ENCODE peak calls at places on chromosomes 3 and 15, in eight cellular contexts. J is lung; U is cardiac muscle cell; V is CD8-positive, alpha-beta memory T cell; G is Peyer's patch; W is transverse colon; I is Panc1; R is right cardiac atrium. K is an unnamed sample. For H3K4me1 and H3K9me3, the result is how much of the 10 kb centered on the place peaks cover.

GRCh38 chr3:31364188-31364587 is 168.5 kb upstream of the STT3B start:
- DNase-seq in J (no peak), U (no peak), V (no peak), G (no peak), W (no peak), I (no peak), R (no peak), K (no peak)

GRCh38 chr3:155232605-155233004 is 60.9 kb downstream of the STRIT1 start:
- DNase-seq in J (peak), U (no peak), V (no peak), G (no peak), W (peak), I (no peak), R (peak), K (no peak)

GRCh38 chr3:131349946-131350347 is 31.6 kb upstream of the NUDT16 start:
- DNase-seq in J (no peak), U (peak), V (no peak), G (no peak), W (no peak), I (no peak), R (no peak), K (no peak)

GRCh38 chr3:49673131-49673714 is 928 bp upstream of the APEH start:
- DNase-seq in J (no peak), U (peak), V (peak), G (no peak), W (peak), I (no peak), R (no peak), K (no peak)

GRCh38 chr3:25782938-25783660 is at the start of gene NGLY1:
- DNase-seq in J (peak), U (peak), V (peak), G (peak), W (peak), I (no peak), R (peak), K (peak)

GRCh38 chr3:47010050-47010712 is 30.7 kb downstream of the NBEAL2 start:
- DNase-seq in J (no peak), U (no peak), V (no peak), G (no peak), W (peak), I (no peak), R (peak), K (no peak)

GRCh38 chr3:67819447-67819846 is 165.0 kb upstream of the SUCLG2 start:
- DNase-seq in J (no peak), U (peak), V (no peak), G (no peak), W (no peak), I (no peak), R (no peak), K (peak)

GRCh38 chr3:78565712-78566111 is 1202.1 kb downstream of the ROBO1 start:
- DNase-seq in J (no peak), U (no peak), V (no peak), G (no peak), W (no peak), I (no peak), R (no peak), K (no peak)

GRCh38 chr3:33962383-33962782 is 164.0 kb downstream of the PDCD6IP start:
- DNase-seq in J (no peak), U (no peak), V (no peak), G (no peak), W (no peak), I (no peak), R (no peak), K (no peak)

GRCh38 chr3:124752051-124752450 is 21.8 kb downstream of the UMPS start:
- DNase-seq in J (no peak), U (no peak), V (no peak), G (no peak), W (no peak), I (no peak), R (no peak), K (no peak)

GRCh38 chr3:114221165-114221880 is 16.1 kb downstream of the ZNF80 start:
- DNase-seq in J (no peak), U (no peak), V (peak), G (no peak), W (peak), I (no peak), R (no peak), K (peak)

GRCh38 chr15:82680200-82681102 is 29.2 kb downstream of the AP3B2 start:
- DNase-seq in J (peak), U (peak), V (peak), G (peak), W (peak), I (no peak), R (peak), K (peak)

GRCh38 chr15:64596701-64597468 is 136.5 kb downstream of the ZNF609 start:
- DNase-seq in J (peak), U (peak), V (no peak), G (no peak), W (no peak), I (no peak), R (no peak), K (peak)

GRCh38 chr3:188929138-188929537 is 242.6 kb upstream of the TPRG1 start:
- DNase-seq in J (no peak), U (peak), V (no peak), G (no peak), W (no peak), I (no peak), R (no peak), K (no peak)

GRCh38 chr3:36904641-36905040 is 40.2 kb downstream of the TRANK1 start:
- DNase-seq in J (no peak), U (peak), V (no peak), G (no peak), W (no peak), I (no peak), R (no peak), K (no peak)

GRCh38 chr15:48537277-48538113 is 108.0 kb downstream of the FBN1 start:
- DNase-seq in J (no peak), U (no peak), V (no peak), G (no peak), W (no peak), I (no peak), R (peak), K (no peak)

GRCh38 chr3:150779402-150779858 is 16.5 kb upstream of the SIAH2 start:
- DNase-seq in J (no peak), U (no peak), V (no peak), G (no peak), W (no peak), I (no peak), R (no peak), K (no peak)

GRCh38 chr15:96273317-96274086 is 57.0 kb upstream of the NR2F2 start:
- DNase-seq in J (no peak), U (peak), V (no peak), G (no peak), W (no peak), I (peak), R (no peak), K (no peak)

GRCh38 chr3:187828571-187829452 is 83.5 kb upstream of the BCL6 start:
- DNase-seq in J (no peak), U (no peak), V (no peak), G (no peak), W (no peak), I (no peak), R (no peak), K (no peak)

GRCh38 chr15:78933187-78934062 is 11.4 kb downstream of the CTSH start:
- DNase-seq in J (no peak), U (no peak), V (no peak), G (no peak), W (no peak), I (no peak), R (no peak), K (no peak)

GRCh38 chr3:89173546-89173945 is 66.1 kb downstream of the EPHA3 start:
- DNase-seq in J (no peak), U (no peak), V (no peak), G (no peak), W (no peak), I (no peak), R (no peak), K (no peak)

GRCh38 chr3:193310914-193311723 is 67.4 kb downstream of the ATP13A5 start:
- DNase-seq in J (no peak), U (peak), V (no peak), G (no peak), W (no peak), I (no peak), R (no peak), K (no peak)

GRCh38 chr3:42802876-42803799 is 1.2 kb downstream of the HIGD1A start:
- DNase-seq in J (no peak), U (no peak), V (no peak), G (no peak), W (no peak), I (no peak), R (no peak), K (no peak)

GRCh38 chr3:148880681-148881080 is 15.6 kb downstream of the CPA3 start:
- DNase-seq in J (no peak), U (peak), V (no peak), G (no peak), W (no peak), I (no peak), R (no peak), K (no peak)

GRCh38 chr3:172150896-172151295 is 111.5 kb downstream of the FNDC3B start:
- DNase-seq in J (no peak), U (no peak), V (no peak), G (no peak), W (no peak), I (no peak), R (no peak), K (no peak)
- H3K4me1 ChIP-seq in J (under half), U (half or more), V (under half), G (under half), W (under half), I (half or more), R (under half), K (under half)

DNA sequence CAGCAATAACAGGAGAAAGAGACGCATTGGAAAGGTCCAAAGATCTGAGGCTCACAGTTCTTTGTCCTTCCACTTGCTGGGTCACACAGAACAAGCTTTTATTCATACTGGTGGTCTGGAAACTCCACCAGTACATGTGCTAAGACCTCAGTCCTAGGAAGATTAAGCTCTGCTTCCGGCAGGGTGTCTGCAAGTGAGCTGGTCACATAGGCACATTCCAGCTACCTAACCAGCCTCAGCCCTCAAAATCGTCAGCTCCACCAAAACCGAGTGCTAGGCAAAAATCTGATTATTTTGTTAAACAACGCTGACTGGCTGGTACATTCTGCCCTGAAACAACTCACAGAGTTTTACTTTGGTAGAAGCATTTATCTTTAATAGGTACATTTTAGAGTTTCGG is 2.2 kb downstream of the ZBED2 start:
- DNase-seq in J (no peak), U (no peak), V (no peak), G (no peak), W (no peak), I (no peak), R (no peak), K (no peak)
- H3K4me3 ChIP-seq in J (no peak), U (no peak), V (no peak), G (no peak), W (no peak), I (no peak), R (no peak), K (peak)

DNA sequence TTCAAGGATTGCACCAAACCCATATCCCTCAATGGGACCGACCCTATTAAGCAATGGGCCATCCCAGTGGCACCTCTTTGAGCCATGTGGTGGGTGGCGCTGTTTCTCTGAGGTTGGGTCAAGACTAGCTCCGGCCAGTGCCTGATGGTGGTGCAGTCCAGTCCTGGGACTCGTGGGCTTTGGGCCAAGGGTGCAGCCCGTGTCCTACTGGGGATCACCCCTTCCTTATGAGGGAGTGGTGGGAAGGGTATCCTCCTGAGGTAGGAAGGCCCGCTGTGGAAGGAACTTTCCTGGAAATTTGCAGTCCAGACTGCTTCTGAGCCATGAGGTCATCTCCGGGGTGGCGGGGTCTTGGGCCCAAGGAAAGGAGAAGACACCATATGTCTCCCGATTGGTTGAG is 231.6 kb downstream of the SNRPN start:
- DNase-seq in J (no peak), U (no peak), V (no peak), G (no peak), W (no peak), I (no peak), R (no peak), K (no peak)
- H3K9me3 ChIP-seq in J (half or more), U (under half), V (under half), G (under half), W (under half), I (under half), R (under half), K (half or more)

GRCh38 chr3:66397745-66398144 is 103.1 kb downstream of the LRIG1 start:
- DNase-seq in J (no peak), U (no peak), V (no peak), G (no peak), W (peak), I (no peak), R (no peak), K (no peak)

GRCh38 chr3:66395635-66396034 is 105.2 kb downstream of the LRIG1 start:
- DNase-seq in J (no peak), U (no peak), V (no peak), G (no peak), W (no peak), I (no peak), R (no peak), K (no peak)

GRCh38 chr3:66396161-66396760 is 104.6 kb downstream of the LRIG1 start:
- DNase-seq in J (no peak), U (no peak), V (no peak), G (no peak), W (no peak), I (no peak), R (no peak), K (no peak)

GRCh38 chr3:66398228-66399025 is 102.4 kb downstream of the LRIG1 start:
- DNase-seq in J (no peak), U (no peak), V (no peak), G (no peak), W (no peak), I (no peak), R (no peak), K (no peak)

GRCh38 chr3:66396888-66397287 is 103.9 kb downstream of the LRIG1 start:
- DNase-seq in J (no peak), U (no peak), V (no peak), G (no peak), W (no peak), I (no peak), R (no peak), K (no peak)
- H3K4me1 ChIP-seq in J (under half), U (under half), V (under half), G (under half), W (under half), I (under half), R (under half), K (under half)

GRCh38 chr15:74789171-74789627 is 7.3 kb downstream of the CSK start:
- DNase-seq in J (no peak), U (no peak), V (peak), G (peak), W (peak), I (no peak), R (peak), K (no peak)
- H3K4me3 ChIP-seq in J (no peak), U (no peak), V (peak), G (peak), W (no peak), I (no peak), R (no peak), K (peak)

GRCh38 chr3:136708339-136708985 is 43.7 kb downstream of the STAG1 start:
- DNase-seq in J (no peak), U (no peak), V (no peak), G (no peak), W (no peak), I (no peak), R (no peak), K (no peak)

GRCh38 chr3:136698361-136698760 is 53.8 kb downstream of the STAG1 start:
- DNase-seq in J (no peak), U (no peak), V (no peak), G (no peak), W (no peak), I (no peak), R (no peak), K (no peak)

GRCh38 chr3:136699271-136699828 is 52.8 kb downstream of the STAG1 start:
- DNase-seq in J (no peak), U (no peak), V (no peak), G (no peak), W (no peak), I (no peak), R (no peak), K (no peak)

GRCh38 chr3:136703429-136703828 is 48.7 kb downstream of the STAG1 start:
- DNase-seq in J (no peak), U (no peak), V (no peak), G (no peak), W (no peak), I (no peak), R (no peak), K (no peak)
- H3K9me3 ChIP-seq in J (under half), U (under half), V (under half), G (under half), W (under half), I (under half), R (under half), K (under half)

GRCh38 chr3:24686764-24687163 is 192.1 kb upstream of the THRB start:
- DNase-seq in J (no peak), U (no peak), V (no peak), G (no peak), W (no peak), I (no peak), R (no peak), K (no peak)

GRCh38 chr3:24689353-24689752 is 194.7 kb upstream of the THRB start:
- DNase-seq in J (no peak), U (no peak), V (no peak), G (no peak), W (no peak), I (no peak), R (no peak), K (no peak)

GRCh38 chr3:24687646-24688045 is 193.0 kb upstream of the THRB start:
- DNase-seq in J (no peak), U (no peak), V (no peak), G (no peak), W (no peak), I (no peak), R (peak), K (no peak)

GRCh38 chr3:24690777-24691176 is 196.1 kb upstream of the THRB start:
- DNase-seq in J (no peak), U (no peak), V (no peak), G (no peak), W (no peak), I (no peak), R (no peak), K (no peak)

GRCh38 chr3:24688446-24689148 is 193.9 kb upstream of the THRB start:
- DNase-seq in J (no peak), U (no peak), V (no peak), G (no peak), W (no peak), I (no peak), R (no peak), K (no peak)
- H3K4me1 ChIP-seq in J (under half), U (under half), V (under half), G (under half), W (under half), I (under half), R (under half), K (under half)

GRCh38 chr15:101675015-101675414 is 22.8 kb upstream of the TM2D3 start:
- DNase-seq in J (no peak), U (no peak), V (no peak), G (no peak), W (no peak), I (no peak), R (no peak), K (no peak)
- H3K4me3 ChIP-seq in J (no peak), U (no peak), V (no peak), G (no peak), W (no peak), I (no peak), R (no peak), K (no peak)

DNA sequence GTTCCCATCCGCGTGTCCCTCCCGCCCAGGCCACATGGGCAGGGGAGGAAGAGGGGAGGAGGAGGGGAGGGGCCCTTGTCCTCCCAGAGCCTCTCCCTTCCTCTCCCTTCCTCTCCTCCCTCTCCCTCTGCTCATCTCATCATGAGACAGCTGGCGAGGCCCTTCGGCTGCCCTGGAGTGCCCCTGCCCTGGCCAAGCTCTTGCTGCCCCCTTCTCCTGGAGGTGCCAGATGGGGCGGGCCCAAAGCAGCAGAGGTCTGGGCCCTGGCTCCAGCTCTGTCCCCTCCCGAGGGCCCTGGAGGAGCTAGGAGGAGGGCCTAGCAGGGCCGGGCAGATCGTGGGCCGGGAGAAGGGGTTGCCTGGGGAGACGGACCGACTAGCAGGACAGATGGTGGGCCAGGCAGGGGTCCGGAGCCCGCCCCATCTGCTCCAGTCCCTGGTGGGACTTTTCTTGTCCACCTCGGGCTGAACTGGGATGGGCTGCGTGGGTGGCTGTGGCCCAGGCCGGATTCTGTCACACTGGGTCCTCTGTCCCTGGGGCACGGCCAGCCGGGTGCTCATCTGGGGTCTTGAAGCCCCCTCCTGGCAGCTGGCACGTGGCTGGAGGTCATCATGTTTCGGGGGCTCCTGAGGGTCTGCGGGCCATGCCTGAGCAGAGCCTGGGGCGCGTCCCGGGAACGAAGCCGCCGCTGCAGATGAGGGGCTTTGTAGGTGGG is 183.4 kb downstream of the GOLGA6L6 start:
- DNase-seq in J (no peak), U (no peak), V (no peak), G (no peak), W (no peak), I (no peak), R (peak), K (no peak)
- H3K9me3 ChIP-seq in J (under half), U (under half), V (under half), G (under half), W (under half), I (under half), R (under half), K (under half)